ENCODE peak calls at places on chromosomes 13 and 19, in seven cellular contexts. One of them, this sample, is unnamed.

GRCh38 chr13:32320528-32320927 is 5.2 kb downstream of the BRCA2 start:
- DNase-seq in H9: no peak
- DNase-seq in NCI-H1930: peak
- DNase-seq in thoracic aorta: no peak
- DNase-seq in heart right ventricle: no peak
- DNase-seq in hypothalamus: no peak
- DNase-seq in AG04450: no peak
- DNase-seq in this sample: no peak

GRCh38 chr19:11848594-11849263 is at the start of gene ZNF439:
- DNase-seq in H9: peak
- DNase-seq in NCI-H1930: peak
- DNase-seq in thoracic aorta: peak
- DNase-seq in heart right ventricle: peak
- DNase-seq in hypothalamus: peak
- DNase-seq in AG04450: peak
- DNase-seq in this sample: peak

GRCh38 chr19:55311797-55312196 is 13.3 kb downstream of the TMEM150B start:
- DNase-seq in H9: no peak
- DNase-seq in NCI-H1930: no peak
- DNase-seq in thoracic aorta: no peak
- DNase-seq in heart right ventricle: no peak
- DNase-seq in hypothalamus: no peak
- DNase-seq in AG04450: no peak
- DNase-seq in this sample: no peak

GRCh38 chr19:17306285-17306714 is 628 bp downstream of the MRPL34 start:
- DNase-seq in H9: no peak
- DNase-seq in NCI-H1930: no peak
- DNase-seq in thoracic aorta: no peak
- DNase-seq in heart right ventricle: no peak
- DNase-seq in hypothalamus: no peak
- DNase-seq in AG04450: no peak
- DNase-seq in this sample: no peak

GRCh38 chr13:103140001-103140671 is 73.9 kb upstream of the SLC10A2 start:
- DNase-seq in H9: peak
- DNase-seq in NCI-H1930: peak
- DNase-seq in thoracic aorta: no peak
- DNase-seq in heart right ventricle: no peak
- DNase-seq in hypothalamus: no peak
- DNase-seq in AG04450: no peak
- DNase-seq in this sample: peak

GRCh38 chr19:58350001-58350801 is 3.1 kb downstream of the A1BG start:
- DNase-seq in H9: no peak
- DNase-seq in NCI-H1930: no peak
- DNase-seq in thoracic aorta: no peak
- DNase-seq in heart right ventricle: no peak
- DNase-seq in hypothalamus: no peak
- DNase-seq in AG04450: no peak
- DNase-seq in this sample: no peak

GRCh38 chr13:97275775-97276501 is 53.8 kb downstream of the MBNL2 start:
- DNase-seq in H9: no peak
- DNase-seq in NCI-H1930: no peak
- DNase-seq in thoracic aorta: no peak
- DNase-seq in heart right ventricle: no peak
- DNase-seq in hypothalamus: no peak
- DNase-seq in AG04450: no peak
- DNase-seq in this sample: no peak

GRCh38 chr19:47057328-47057727 is 8.9 kb upstream of the TMEM160 start:
- DNase-seq in H9: no peak
- DNase-seq in NCI-H1930: no peak
- DNase-seq in thoracic aorta: no peak
- DNase-seq in heart right ventricle: no peak
- DNase-seq in hypothalamus: no peak
- DNase-seq in AG04450: no peak
- DNase-seq in this sample: no peak

GRCh38 chr19:5246554-5247155 is 94.0 kb downstream of the PTPRS start:
- DNase-seq in H9: no peak
- DNase-seq in NCI-H1930: no peak
- DNase-seq in thoracic aorta: no peak
- DNase-seq in heart right ventricle: no peak
- DNase-seq in hypothalamus: no peak
- DNase-seq in AG04450: no peak
- DNase-seq in this sample: no peak

GRCh38 chr13:95335667-95336066 is 34.4 kb upstream of the ABCC4 start:
- DNase-seq in H9: no peak
- DNase-seq in NCI-H1930: no peak
- DNase-seq in thoracic aorta: no peak
- DNase-seq in heart right ventricle: no peak
- DNase-seq in hypothalamus: no peak
- DNase-seq in AG04450: no peak
- DNase-seq in this sample: no peak

GRCh38 chr13:79309690-79310089 is 96.4 kb downstream of the RBM26 start:
- DNase-seq in H9: no peak
- DNase-seq in NCI-H1930: no peak
- DNase-seq in thoracic aorta: no peak
- DNase-seq in heart right ventricle: no peak
- DNase-seq in hypothalamus: no peak
- DNase-seq in AG04450: no peak
- DNase-seq in this sample: no peak

GRCh38 chr13:21069561-21070004 is 8.2 kb upstream of the LATS2 start:
- DNase-seq in H9: no peak
- DNase-seq in NCI-H1930: no peak
- DNase-seq in thoracic aorta: no peak
- DNase-seq in heart right ventricle: no peak
- DNase-seq in hypothalamus: no peak
- DNase-seq in AG04450: peak
- DNase-seq in this sample: no peak

GRCh38 chr13:40318366-40318765 is 348.1 kb downstream of the FOXO1 start:
- DNase-seq in H9: no peak
- DNase-seq in NCI-H1930: no peak
- DNase-seq in thoracic aorta: no peak
- DNase-seq in heart right ventricle: peak
- DNase-seq in hypothalamus: peak
- DNase-seq in AG04450: no peak
- DNase-seq in this sample: peak

GRCh38 chr13:103210348-103210747 is 144.1 kb upstream of the SLC10A2 start:
- DNase-seq in H9: no peak
- DNase-seq in NCI-H1930: no peak
- DNase-seq in thoracic aorta: no peak
- DNase-seq in heart right ventricle: no peak
- DNase-seq in hypothalamus: no peak
- DNase-seq in AG04450: no peak
- DNase-seq in this sample: no peak

GRCh38 chr19:45922281-45922680 is 7.7 kb upstream of the NANOS2 start:
- DNase-seq in H9: peak
- DNase-seq in NCI-H1930: no peak
- DNase-seq in thoracic aorta: no peak
- DNase-seq in heart right ventricle: no peak
- DNase-seq in hypothalamus: no peak
- DNase-seq in AG04450: no peak
- DNase-seq in this sample: no peak

GRCh38 chr13:27036236-27036981 is 135.2 kb downstream of the USP12 start:
- DNase-seq in H9: peak
- DNase-seq in NCI-H1930: no peak
- DNase-seq in thoracic aorta: no peak
- DNase-seq in heart right ventricle: no peak
- DNase-seq in hypothalamus: no peak
- DNase-seq in AG04450: no peak
- DNase-seq in this sample: no peak

GRCh38 chr19:12885749-12886706 is 973 bp downstream of the KLF1 start:
- DNase-seq in H9: no peak
- DNase-seq in NCI-H1930: no peak
- DNase-seq in thoracic aorta: no peak
- DNase-seq in heart right ventricle: no peak
- DNase-seq in hypothalamus: no peak
- DNase-seq in AG04450: no peak
- DNase-seq in this sample: no peak

GRCh38 chr13:36029171-36029570 is 102.0 kb downstream of the DCLK1 start:
- DNase-seq in H9: no peak
- DNase-seq in NCI-H1930: peak
- DNase-seq in thoracic aorta: no peak
- DNase-seq in heart right ventricle: no peak
- DNase-seq in hypothalamus: no peak
- DNase-seq in AG04450: no peak
- DNase-seq in this sample: no peak

GRCh38 chr19:28940751-28941500 is 272.0 kb downstream of the UQCRFS1 start:
- DNase-seq in H9: no peak
- DNase-seq in NCI-H1930: no peak
- DNase-seq in thoracic aorta: no peak
- DNase-seq in heart right ventricle: no peak
- DNase-seq in hypothalamus: no peak
- DNase-seq in AG04450: no peak
- DNase-seq in this sample: no peak

GRCh38 chr13:44313674-44314073 is 60.0 kb upstream of the SERP2 start:
- DNase-seq in H9: no peak
- DNase-seq in NCI-H1930: no peak
- DNase-seq in thoracic aorta: no peak
- DNase-seq in heart right ventricle: no peak
- DNase-seq in hypothalamus: no peak
- DNase-seq in AG04450: no peak
- DNase-seq in this sample: no peak

GRCh38 chr13:41463823-41464602 is 6.7 kb downstream of the RGCC start:
- DNase-seq in H9: no peak
- DNase-seq in NCI-H1930: no peak
- DNase-seq in thoracic aorta: no peak
- DNase-seq in heart right ventricle: no peak
- DNase-seq in hypothalamus: no peak
- DNase-seq in AG04450: no peak
- DNase-seq in this sample: no peak

GRCh38 chr13:73714522-73714921 is 419.7 kb downstream of the KLF12 start:
- DNase-seq in H9: no peak
- DNase-seq in NCI-H1930: no peak
- DNase-seq in thoracic aorta: no peak
- DNase-seq in heart right ventricle: no peak
- DNase-seq in hypothalamus: no peak
- DNase-seq in AG04450: no peak
- DNase-seq in this sample: no peak

GRCh38 chr19:32041681-32042292 is 303.6 kb upstream of the ZNF507 start:
- DNase-seq in H9: peak
- DNase-seq in NCI-H1930: peak
- DNase-seq in thoracic aorta: no peak
- DNase-seq in heart right ventricle: peak
- DNase-seq in hypothalamus: peak
- DNase-seq in AG04450: no peak
- DNase-seq in this sample: no peak